ENCODE peak calls at places on chromosome 20, in eight cellular contexts. One of them, this sample, is unnamed.

GRCh38 chr20:34907616-34908469 is 31.4 kb downstream of the ACSS2 start:
- DNase-seq in heart right ventricle: peak; percentile 51
- DNase-seq in fibroblast of mammary gland: peak; percentile 92
- DNase-seq in brain microvascular endothelial cell: peak; percentile 63
- DNase-seq in cardiac muscle cell: peak; percentile 90
- DNase-seq in fibroblast of the aortic adventitia: peak; percentile 89
- DNase-seq in cardiac fibroblast: peak; percentile 89
- DNase-seq in tibial artery: no peak
- DNase-seq in this sample: peak; percentile 84

GRCh38 chr20:64044484-64045247 is 4.8 kb downstream of the SOX18 start:
- DNase-seq in heart right ventricle: no peak
- DNase-seq in fibroblast of mammary gland: peak; percentile 41
- DNase-seq in brain microvascular endothelial cell: no peak
- DNase-seq in cardiac muscle cell: peak; percentile 55
- DNase-seq in fibroblast of the aortic adventitia: peak; percentile 68
- DNase-seq in cardiac fibroblast: peak; percentile 73
- DNase-seq in tibial artery: no peak
- DNase-seq in this sample: peak; percentile 38

GRCh38 chr20:15236812-15237211 is 899.4 kb upstream of the FLRT3 start:
- DNase-seq in heart right ventricle: no peak
- DNase-seq in fibroblast of mammary gland: peak; percentile 52
- DNase-seq in brain microvascular endothelial cell: peak; percentile 67
- DNase-seq in cardiac muscle cell: peak; percentile 39
- DNase-seq in fibroblast of the aortic adventitia: peak; percentile 23
- DNase-seq in cardiac fibroblast: peak; percentile 48
- DNase-seq in tibial artery: no peak
- DNase-seq in this sample: peak; percentile 23

GRCh38 chr20:42026599-42026998 is 408.4 kb upstream of the CHD6 start:
- DNase-seq in heart right ventricle: no peak
- DNase-seq in fibroblast of mammary gland: no peak
- DNase-seq in brain microvascular endothelial cell: no peak
- DNase-seq in cardiac muscle cell: no peak
- DNase-seq in fibroblast of the aortic adventitia: no peak
- DNase-seq in cardiac fibroblast: no peak
- DNase-seq in tibial artery: no peak
- DNase-seq in this sample: no peak

GRCh38 chr20:707711-708110 is 32.1 kb upstream of the SCRT2 start:
- DNase-seq in heart right ventricle: no peak
- DNase-seq in fibroblast of mammary gland: no peak
- DNase-seq in brain microvascular endothelial cell: no peak
- DNase-seq in cardiac muscle cell: no peak
- DNase-seq in fibroblast of the aortic adventitia: no peak
- DNase-seq in cardiac fibroblast: no peak
- DNase-seq in tibial artery: peak; percentile 24
- DNase-seq in this sample: no peak

GRCh38 chr20:35788796-35789195 is 17.0 kb downstream of the PHF20 start:
- DNase-seq in heart right ventricle: no peak
- DNase-seq in fibroblast of mammary gland: no peak
- DNase-seq in brain microvascular endothelial cell: no peak
- DNase-seq in cardiac muscle cell: no peak
- DNase-seq in fibroblast of the aortic adventitia: no peak
- DNase-seq in cardiac fibroblast: no peak
- DNase-seq in tibial artery: no peak
- DNase-seq in this sample: no peak

GRCh38 chr20:44072381-44072780 is 114.6 kb downstream of the JPH2 start:
- DNase-seq in heart right ventricle: no peak
- DNase-seq in fibroblast of mammary gland: no peak
- DNase-seq in brain microvascular endothelial cell: no peak
- DNase-seq in cardiac muscle cell: no peak
- DNase-seq in fibroblast of the aortic adventitia: no peak
- DNase-seq in cardiac fibroblast: no peak
- DNase-seq in tibial artery: no peak
- DNase-seq in this sample: no peak

GRCh38 chr20:21083825-21084325 is 22.3 kb downstream of the LINC00237 start:
- DNase-seq in heart right ventricle: no peak
- DNase-seq in fibroblast of mammary gland: no peak
- DNase-seq in brain microvascular endothelial cell: no peak
- DNase-seq in cardiac muscle cell: no peak
- DNase-seq in fibroblast of the aortic adventitia: no peak
- DNase-seq in cardiac fibroblast: no peak
- DNase-seq in tibial artery: no peak
- DNase-seq in this sample: no peak

GRCh38 chr20:48204499-48204898 is 419.2 kb upstream of the SULF2 start:
- DNase-seq in heart right ventricle: no peak
- DNase-seq in fibroblast of mammary gland: no peak
- DNase-seq in brain microvascular endothelial cell: no peak
- DNase-seq in cardiac muscle cell: no peak
- DNase-seq in fibroblast of the aortic adventitia: no peak
- DNase-seq in cardiac fibroblast: no peak
- DNase-seq in tibial artery: no peak
- DNase-seq in this sample: no peak

GRCh38 chr20:44129996-44130718 is 56.8 kb downstream of the JPH2 start:
- DNase-seq in heart right ventricle: no peak
- DNase-seq in fibroblast of mammary gland: peak; percentile 38
- DNase-seq in brain microvascular endothelial cell: no peak
- DNase-seq in cardiac muscle cell: no peak
- DNase-seq in fibroblast of the aortic adventitia: no peak
- DNase-seq in cardiac fibroblast: peak; percentile 20
- DNase-seq in tibial artery: peak; percentile 62
- DNase-seq in this sample: peak; percentile 20

GRCh38 chr20:18006684-18007083 is 37.9 kb downstream of the MGME1 start:
- DNase-seq in heart right ventricle: no peak
- DNase-seq in fibroblast of mammary gland: no peak
- DNase-seq in brain microvascular endothelial cell: no peak
- DNase-seq in cardiac muscle cell: no peak
- DNase-seq in fibroblast of the aortic adventitia: no peak
- DNase-seq in cardiac fibroblast: no peak
- DNase-seq in tibial artery: no peak
- DNase-seq in this sample: no peak

GRCh38 chr20:8018928-8019177 is 708 bp downstream of the TMX4 start:
- DNase-seq in heart right ventricle: no peak
- DNase-seq in fibroblast of mammary gland: no peak
- DNase-seq in brain microvascular endothelial cell: no peak
- DNase-seq in cardiac muscle cell: peak; percentile 49
- DNase-seq in fibroblast of the aortic adventitia: no peak
- DNase-seq in cardiac fibroblast: peak; percentile 38
- DNase-seq in tibial artery: no peak
- DNase-seq in this sample: peak; percentile 50

GRCh38 chr20:615494-615893 is 5.4 kb upstream of the TCF15 start:
- DNase-seq in heart right ventricle: no peak
- DNase-seq in fibroblast of mammary gland: no peak
- DNase-seq in brain microvascular endothelial cell: no peak
- DNase-seq in cardiac muscle cell: no peak
- DNase-seq in fibroblast of the aortic adventitia: no peak
- DNase-seq in cardiac fibroblast: no peak
- DNase-seq in tibial artery: no peak
- DNase-seq in this sample: no peak

GRCh38 chr20:23251779-23252178 is 98.8 kb upstream of the NXT1 start:
- DNase-seq in heart right ventricle: no peak
- DNase-seq in fibroblast of mammary gland: no peak
- DNase-seq in brain microvascular endothelial cell: no peak
- DNase-seq in cardiac muscle cell: no peak
- DNase-seq in fibroblast of the aortic adventitia: no peak
- DNase-seq in cardiac fibroblast: no peak
- DNase-seq in tibial artery: no peak
- DNase-seq in this sample: no peak
- TF ChIP-seq CTCF in heart right ventricle: no peak
- TF ChIP-seq CTCF in fibroblast of mammary gland: no peak
- TF ChIP-seq CTCF in brain microvascular endothelial cell: no peak
- TF ChIP-seq CTCF in cardiac muscle cell: no peak
- TF ChIP-seq CTCF in fibroblast of the aortic adventitia: no peak
- TF ChIP-seq CTCF in cardiac fibroblast: no peak
- TF ChIP-seq CTCF in tibial artery: no peak
- TF ChIP-seq CTCF in this sample: no peak

GRCh38 chr20:4812641-4813075 is 90.9 kb downstream of the PRND start:
- DNase-seq in heart right ventricle: no peak
- DNase-seq in fibroblast of mammary gland: no peak
- DNase-seq in brain microvascular endothelial cell: no peak
- DNase-seq in cardiac muscle cell: no peak
- DNase-seq in fibroblast of the aortic adventitia: no peak
- DNase-seq in cardiac fibroblast: no peak
- DNase-seq in tibial artery: no peak
- DNase-seq in this sample: no peak

GRCh38 chr20:4813839-4814695 is 92.4 kb downstream of the PRND start:
- DNase-seq in heart right ventricle: no peak
- DNase-seq in fibroblast of mammary gland: no peak
- DNase-seq in brain microvascular endothelial cell: no peak
- DNase-seq in cardiac muscle cell: no peak
- DNase-seq in fibroblast of the aortic adventitia: no peak
- DNase-seq in cardiac fibroblast: no peak
- DNase-seq in tibial artery: peak; percentile 66
- DNase-seq in this sample: no peak

GRCh38 chr20:4812216-4812615 is 90.5 kb downstream of the PRND start:
- DNase-seq in heart right ventricle: no peak
- DNase-seq in fibroblast of mammary gland: no peak
- DNase-seq in brain microvascular endothelial cell: no peak
- DNase-seq in cardiac muscle cell: no peak
- DNase-seq in fibroblast of the aortic adventitia: no peak
- DNase-seq in cardiac fibroblast: no peak
- DNase-seq in tibial artery: no peak
- DNase-seq in this sample: no peak

GRCh38 chr20:4814696-4815252 is 93.1 kb downstream of the PRND start:
- DNase-seq in heart right ventricle: no peak
- DNase-seq in fibroblast of mammary gland: no peak
- DNase-seq in brain microvascular endothelial cell: no peak
- DNase-seq in cardiac muscle cell: no peak
- DNase-seq in fibroblast of the aortic adventitia: no peak
- DNase-seq in cardiac fibroblast: no peak
- DNase-seq in tibial artery: peak; percentile 69
- DNase-seq in this sample: no peak

GRCh38 chr20:4813076-4813838 is 91.5 kb downstream of the PRND start:
- DNase-seq in heart right ventricle: peak; percentile 38
- DNase-seq in fibroblast of mammary gland: no peak
- DNase-seq in brain microvascular endothelial cell: no peak
- DNase-seq in cardiac muscle cell: peak; percentile 32
- DNase-seq in fibroblast of the aortic adventitia: no peak
- DNase-seq in cardiac fibroblast: peak; percentile 16
- DNase-seq in tibial artery: peak; percentile 64
- DNase-seq in this sample: no peak
- H3K4me3 ChIP-seq in heart right ventricle: no peak overlapping the region
- H3K4me3 ChIP-seq in fibroblast of mammary gland: no peak overlapping the region
- H3K4me3 ChIP-seq in brain microvascular endothelial cell: no peak overlapping the region
- H3K4me3 ChIP-seq in cardiac muscle cell: no peak overlapping the region
- H3K4me3 ChIP-seq in fibroblast of the aortic adventitia: no peak overlapping the region
- H3K4me3 ChIP-seq in cardiac fibroblast: no peak overlapping the region
- H3K4me3 ChIP-seq in tibial artery: no peak overlapping the region
- H3K4me3 ChIP-seq in this sample: no peak overlapping the region

DNA sequence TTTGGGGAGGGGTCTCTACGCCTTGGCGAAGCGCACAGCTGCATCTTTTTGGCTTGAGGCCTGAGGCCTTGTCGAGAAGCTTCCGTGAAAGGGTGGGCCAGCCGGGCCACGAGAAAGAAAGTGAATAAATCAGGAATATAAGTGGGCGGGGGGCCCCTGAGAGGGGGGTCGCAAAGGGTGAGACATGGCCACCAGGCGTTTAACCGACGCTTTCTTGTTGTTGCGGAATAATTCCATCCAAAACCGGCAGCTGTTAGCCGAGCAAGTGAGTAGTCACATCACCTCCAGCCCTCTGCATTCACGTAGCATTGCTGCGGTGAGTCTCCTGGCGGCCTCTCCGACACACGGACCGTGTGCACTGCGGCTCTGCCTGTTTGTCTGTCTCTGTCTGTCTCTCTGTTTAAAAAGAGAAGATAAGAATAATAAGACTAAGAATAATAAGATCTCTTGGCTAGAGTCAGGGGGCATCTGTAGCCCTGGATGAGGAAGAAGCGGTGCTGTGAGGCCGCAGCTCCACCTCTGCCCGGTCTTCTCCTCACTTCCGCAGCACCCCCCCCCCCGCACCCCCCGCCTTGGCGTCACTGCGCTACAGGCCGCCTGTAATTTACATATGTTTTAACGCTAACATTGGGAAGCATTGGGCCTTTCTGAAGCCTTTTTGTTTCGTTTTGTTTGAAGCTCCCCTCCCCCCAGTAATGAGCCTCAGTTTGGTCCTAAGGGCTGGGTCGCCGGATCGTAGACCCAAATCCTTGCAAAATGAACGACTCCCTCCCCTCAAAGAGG is 931 bp downstream of the STX16 start:
- DNase-seq in heart right ventricle: peak; percentile 40
- DNase-seq in fibroblast of mammary gland: peak; percentile 72
- DNase-seq in brain microvascular endothelial cell: peak; percentile 55
- DNase-seq in cardiac muscle cell: peak; percentile 84
- DNase-seq in fibroblast of the aortic adventitia: peak; percentile 69
- DNase-seq in cardiac fibroblast: peak; percentile 80
- DNase-seq in tibial artery: no peak
- DNase-seq in this sample: peak; percentile 92
- TF ChIP-seq CTCF in heart right ventricle: no peak
- TF ChIP-seq CTCF in fibroblast of mammary gland: no peak
- TF ChIP-seq CTCF in brain microvascular endothelial cell: no peak
- TF ChIP-seq CTCF in cardiac muscle cell: no peak
- TF ChIP-seq CTCF in fibroblast of the aortic adventitia: no peak
- TF ChIP-seq CTCF in cardiac fibroblast: peak; percentile 17
- TF ChIP-seq CTCF in tibial artery: no peak
- TF ChIP-seq CTCF in this sample: no peak

DNA sequence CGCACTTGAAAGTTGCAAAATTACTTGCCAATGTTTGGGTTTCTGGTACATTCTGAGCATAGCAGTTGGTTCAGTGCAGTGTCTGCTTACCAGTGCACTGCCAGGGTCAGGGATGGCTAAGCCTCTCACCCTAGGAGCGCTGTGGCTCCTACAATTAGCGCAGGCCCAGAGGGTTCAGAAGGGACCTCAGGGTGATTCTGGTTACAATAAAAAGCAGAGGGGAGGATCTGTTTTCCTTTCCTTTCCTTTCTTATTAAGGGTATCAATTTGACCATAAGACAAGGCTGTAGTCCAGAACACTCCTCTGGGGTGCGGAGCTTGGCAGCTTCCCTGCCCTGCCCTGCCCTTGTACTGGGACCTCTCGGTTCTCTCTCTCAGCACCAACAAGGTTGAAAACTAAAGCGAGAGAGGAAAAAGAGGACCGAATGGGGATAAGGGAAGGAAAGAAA is 2.6 kb downstream of the MAFB start:
- DNase-seq in heart right ventricle: no peak
- DNase-seq in fibroblast of mammary gland: no peak
- DNase-seq in brain microvascular endothelial cell: no peak
- DNase-seq in cardiac muscle cell: no peak
- DNase-seq in fibroblast of the aortic adventitia: no peak
- DNase-seq in cardiac fibroblast: peak; percentile 5
- DNase-seq in tibial artery: peak; percentile 45
- DNase-seq in this sample: no peak
- H3K4me3 ChIP-seq in heart right ventricle: peak overlapping the region; percentile 66
- H3K4me3 ChIP-seq in fibroblast of mammary gland: peak overlapping the region; percentile 50
- H3K4me3 ChIP-seq in brain microvascular endothelial cell: no peak overlapping the region
- H3K4me3 ChIP-seq in cardiac muscle cell: peak overlapping the region; percentile 50
- H3K4me3 ChIP-seq in fibroblast of the aortic adventitia: peak overlapping the region; percentile 13
- H3K4me3 ChIP-seq in cardiac fibroblast: no peak overlapping the region
- H3K4me3 ChIP-seq in tibial artery: peak overlapping the region; percentile 73
- H3K4me3 ChIP-seq in this sample: peak overlapping the region; percentile 53

This sample was measured in astrocyte of the spinal cord.